ENCODE peak calls at places on chromosomes 4 and X, in nine cellular contexts. L is HFF-Myc, K is coronary artery, G is PC-3, A is sigmoid colon, X is Calu3, V is tibial artery, R is omental fat pad, P is ascending aorta. S is an unnamed sample.

GRCh38 chrX:551306-551705 is 79.3 kb upstream of the SHOX start:
- DNase-seq in L (no peak), K (no peak), G (no peak), A (no peak), X (no peak), V (no peak), R (no peak), P (no peak), S (no peak)

GRCh38 chr4:73917081-73917501 is 47.9 kb downstream of the CXCL1 start:
- DNase-seq in L (peak), K (no peak), G (peak), A (no peak), X (no peak), V (no peak), R (no peak), P (no peak), S (no peak)

GRCh38 chr4:4631150-4631549 is 89.3 kb upstream of the STX18 start:
- DNase-seq in L (no peak), K (no peak), G (no peak), A (no peak), X (no peak), V (no peak), R (no peak), P (no peak), S (no peak)

GRCh38 chr4:183659919-183660318 is 826 bp downstream of the TRAPPC11 start:
- DNase-seq in L (no peak), K (no peak), G (peak), A (no peak), X (no peak), V (no peak), R (no peak), P (no peak), S (no peak)

GRCh38 chr4:108702960-108703359 is 52.6 kb downstream of the OSTC start:
- DNase-seq in L (no peak), K (no peak), G (no peak), A (no peak), X (no peak), V (no peak), R (no peak), P (no peak), S (no peak)

GRCh38 chrX:84320606-84321005 is 132.6 kb upstream of the RPS6KA6 start:
- DNase-seq in L (no peak), K (no peak), G (no peak), A (no peak), X (no peak), V (no peak), R (no peak), P (no peak), S (no peak)

GRCh38 chr4:137703225-137703624 is 170.9 kb upstream of the PCDH18 start:
- DNase-seq in L (no peak), K (no peak), G (no peak), A (no peak), X (no peak), V (no peak), R (no peak), P (no peak), S (no peak)

GRCh38 chrX:119121341-119121740 is 6.3 kb downstream of the KIAA1210 start:
- DNase-seq in L (no peak), K (no peak), G (no peak), A (no peak), X (no peak), V (no peak), R (no peak), P (no peak), S (no peak)

GRCh38 chr4:101762544-101762943 is 28.0 kb upstream of the BANK1 start:
- DNase-seq in L (no peak), K (no peak), G (no peak), A (no peak), X (no peak), V (no peak), R (no peak), P (no peak), S (no peak)

GRCh38 chr4:80007745-80008149 is 65.3 kb downstream of the ANTXR2 start:
- DNase-seq in L (no peak), K (no peak), G (peak), A (no peak), X (no peak), V (no peak), R (no peak), P (no peak), S (no peak)

GRCh38 chr4:47065099-47065498 is 33.7 kb downstream of the GABRB1 start:
- DNase-seq in L (no peak), K (no peak), G (no peak), A (no peak), X (no peak), V (no peak), R (no peak), P (no peak), S (no peak)

GRCh38 chr4:3251691-3252479 is 2.9 kb downstream of the MSANTD1 start:
- DNase-seq in L (no peak), K (no peak), G (no peak), A (peak), X (no peak), V (peak), R (no peak), P (peak), S (no peak)

GRCh38 chr4:900721-901120 is 31.4 kb downstream of the GAK start:
- DNase-seq in L (no peak), K (no peak), G (no peak), A (no peak), X (no peak), V (no peak), R (no peak), P (no peak), S (no peak)

GRCh38 chrX:29627833-29628232 is 587.5 kb upstream of the MAGEB2 start:
- DNase-seq in L (no peak), K (no peak), G (peak), A (no peak), X (no peak), V (no peak), R (no peak), P (no peak), S (no peak)

GRCh38 chr4:7341486-7342222 is 93.1 kb downstream of the PSAPL1 start:
- DNase-seq in L (no peak), K (no peak), G (no peak), A (no peak), X (no peak), V (no peak), R (no peak), P (no peak), S (no peak)

GRCh38 chrX:44223150-44223549 is 120.3 kb downstream of the EFHC2 start:
- DNase-seq in L (peak), K (no peak), G (peak), A (no peak), X (peak), V (no peak), R (no peak), P (no peak), S (no peak)

GRCh38 chr4:75786526-75786925 is 62.1 kb downstream of the USO1 start:
- DNase-seq in L (no peak), K (no peak), G (no peak), A (no peak), X (no peak), V (no peak), R (no peak), P (no peak), S (no peak)

GRCh38 chr4:88860594-88860993 is 163.0 kb upstream of the NAP1L5 start:
- DNase-seq in L (no peak), K (no peak), G (no peak), A (no peak), X (no peak), V (no peak), R (no peak), P (no peak), S (no peak)

GRCh38 chr4:602559-602942 is 22.8 kb upstream of the PDE6B start:
- DNase-seq in L (no peak), K (no peak), G (peak), A (no peak), X (peak), V (no peak), R (no peak), P (no peak), S (peak)

GRCh38 chr4:172830295-172830764 is 338.3 kb upstream of the GALNT7 start:
- DNase-seq in L (no peak), K (no peak), G (peak), A (no peak), X (no peak), V (no peak), R (no peak), P (no peak), S (no peak)

GRCh38 chr4:40722576-40723161 is 27.1 kb upstream of the NSUN7 start:
- DNase-seq in L (no peak), K (no peak), G (no peak), A (no peak), X (peak), V (no peak), R (no peak), P (no peak), S (no peak)

GRCh38 chr4:18388029-18388428 is 366.5 kb upstream of the LCORL start:
- DNase-seq in L (no peak), K (no peak), G (no peak), A (no peak), X (no peak), V (no peak), R (no peak), P (no peak), S (no peak)

GRCh38 chr4:124433500-124433899 is 279.0 kb downstream of the ANKRD50 start:
- DNase-seq in L (no peak), K (no peak), G (no peak), A (no peak), X (no peak), V (peak), R (no peak), P (no peak), S (no peak)

GRCh38 chrX:12370444-12371089 is 232.3 kb downstream of the FRMPD4 start:
- DNase-seq in L (peak), K (no peak), G (no peak), A (no peak), X (no peak), V (no peak), R (no peak), P (no peak), S (no peak)

GRCh38 chrX:24672701-24673190 is 21.0 kb upstream of the POLA1 start:
- DNase-seq in L (no peak), K (no peak), G (no peak), A (no peak), X (peak), V (no peak), R (no peak), P (no peak), S (no peak)

GRCh38 chr4:57061395-57061794 is 48.8 kb downstream of the IGFBP7 start:
- DNase-seq in L (no peak), K (no peak), G (no peak), A (no peak), X (no peak), V (no peak), R (no peak), P (no peak), S (no peak)

GRCh38 chr4:40871695-40872250 is 122.0 kb downstream of the NSUN7 start:
- DNase-seq in L (no peak), K (no peak), G (no peak), A (no peak), X (no peak), V (no peak), R (no peak), P (peak), S (no peak)

GRCh38 chr4:53196195-53196641 is 169.6 kb downstream of the SCFD2 start:
- DNase-seq in L (peak), K (no peak), G (no peak), A (no peak), X (no peak), V (no peak), R (no peak), P (no peak), S (no peak)

GRCh38 chr4:13980317-13980716 is 352.8 kb upstream of the BOD1L1 start:
- DNase-seq in L (peak), K (no peak), G (peak), A (no peak), X (no peak), V (no peak), R (no peak), P (no peak), S (no peak)

GRCh38 chr4:1008840-1009646 is 2.4 kb upstream of the FGFRL1 start:
- DNase-seq in L (no peak), K (no peak), G (no peak), A (peak), X (no peak), V (peak), R (no peak), P (no peak), S (no peak)

GRCh38 chr4:18636001-18636680 is 614.6 kb upstream of the LCORL start:
- DNase-seq in L (no peak), K (no peak), G (no peak), A (no peak), X (no peak), V (no peak), R (no peak), P (no peak), S (no peak)

GRCh38 chr4:112817933-112818921 is 181.3 kb downstream of the LARP7 start:
- DNase-seq in L (peak), K (peak), G (peak), A (peak), X (peak), V (peak), R (peak), P (peak), S (no peak)

GRCh38 chr4:66633472-66633871 is 911.8 kb downstream of the CENPC start:
- DNase-seq in L (no peak), K (no peak), G (peak), A (no peak), X (no peak), V (no peak), R (no peak), P (no peak), S (no peak)

GRCh38 chr4:2932951-2933565 is 30.1 kb downstream of the NOP14 start:
- DNase-seq in L (no peak), K (peak), G (no peak), A (peak), X (no peak), V (peak), R (no peak), P (no peak), S (no peak)

GRCh38 chr4:629916-630641 is 4.7 kb downstream of the PDE6B start:
- DNase-seq in L (no peak), K (no peak), G (no peak), A (peak), X (no peak), V (peak), R (no peak), P (no peak), S (no peak)

GRCh38 chr4:16118090-16118489 is 34.3 kb upstream of the PROM1 start:
- DNase-seq in L (no peak), K (no peak), G (no peak), A (no peak), X (no peak), V (no peak), R (no peak), P (no peak), S (no peak)

GRCh38 chrX:4708970-4709760 is 995.7 kb upstream of the PRKX start:
- DNase-seq in L (no peak), K (no peak), G (peak), A (no peak), X (peak), V (no peak), R (no peak), P (no peak), S (no peak)

GRCh38 chr4:149719357-149719756 is 96.3 kb downstream of the IQCM start:
- DNase-seq in L (no peak), K (no peak), G (no peak), A (no peak), X (no peak), V (no peak), R (no peak), P (no peak), S (no peak)

GRCh38 chr4:149718500-149718899 is 97.1 kb downstream of the IQCM start:
- DNase-seq in L (no peak), K (no peak), G (no peak), A (no peak), X (no peak), V (peak), R (no peak), P (no peak), S (no peak)

GRCh38 chr4:149716728-149717127 is 98.9 kb downstream of the IQCM start:
- DNase-seq in L (no peak), K (no peak), G (no peak), A (no peak), X (no peak), V (no peak), R (no peak), P (no peak), S (no peak)

GRCh38 chr4:149723065-149723464 is 92.6 kb downstream of the IQCM start:
- DNase-seq in L (no peak), K (no peak), G (no peak), A (no peak), X (no peak), V (no peak), R (no peak), P (no peak), S (no peak)

GRCh38 chr4:149719806-149720205 is 95.8 kb downstream of the IQCM start:
- DNase-seq in L (no peak), K (no peak), G (no peak), A (no peak), X (no peak), V (no peak), R (no peak), P (no peak), S (no peak)
- TF ChIP-seq CTCF in L (no peak), K (no peak), G (no peak), A (no peak), X (no peak), V (no peak), R (no peak), P (no peak), S (no peak)

DNA sequence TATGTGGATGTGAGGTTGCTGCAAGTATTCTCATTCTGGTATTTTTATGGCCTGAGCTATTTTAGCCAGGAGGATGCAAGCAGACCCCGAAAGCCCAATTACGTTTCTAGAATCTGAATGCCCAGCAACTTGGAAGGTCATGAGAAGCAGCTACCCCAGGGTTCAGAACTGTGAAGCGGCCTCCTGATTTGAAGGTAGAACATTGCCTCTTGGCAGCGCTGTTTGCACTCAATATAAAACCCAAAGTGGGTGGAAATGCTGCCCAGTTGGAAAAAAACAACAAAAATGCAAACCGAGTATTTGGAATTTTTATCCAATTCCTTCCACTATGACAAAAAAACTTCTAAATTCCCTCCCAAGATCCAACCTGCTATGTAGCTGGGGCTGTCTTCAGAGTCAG is 103.4 kb upstream of the RBPJ start:
- DNase-seq in L (no peak), K (no peak), G (no peak), A (no peak), X (no peak), V (no peak), R (no peak), P (no peak), S (no peak)
- TF ChIP-seq CTCF in L (no peak), K (no peak), G (no peak), A (no peak), X (no peak), V (no peak), R (no peak), P (no peak), S (no peak)

GRCh38 chr4:161704040-161704439 is 459.8 kb downstream of the FSTL5 start:
- DNase-seq in L (no peak), K (no peak), G (no peak), A (no peak), X (no peak), V (no peak), R (no peak), P (no peak), S (no peak)
- TF ChIP-seq CTCF in L (no peak), K (no peak), G (no peak), A (no peak), X (no peak), V (no peak), R (no peak), P (no peak), S (no peak)

GRCh38 chrX:66731398-66731797 is 92.5 kb upstream of the EDA2R start:
- DNase-seq in L (peak), K (no peak), G (peak), A (no peak), X (no peak), V (no peak), R (no peak), P (no peak), S (no peak)
- TF ChIP-seq CTCF in L (no peak), K (no peak), G (peak), A (no peak), X (no peak), V (peak), R (no peak), P (peak), S (peak)

GRCh38 chrX:109782994-109783711 is 50.1 kb upstream of the ACSL4 start:
- DNase-seq in L (no peak), K (no peak), G (no peak), A (no peak), X (no peak), V (no peak), R (no peak), P (no peak), S (no peak)
- TF ChIP-seq CTCF in L (no peak), K (no peak), G (no peak), A (no peak), X (no peak), V (no peak), R (no peak), P (no peak), S (no peak)

DNA sequence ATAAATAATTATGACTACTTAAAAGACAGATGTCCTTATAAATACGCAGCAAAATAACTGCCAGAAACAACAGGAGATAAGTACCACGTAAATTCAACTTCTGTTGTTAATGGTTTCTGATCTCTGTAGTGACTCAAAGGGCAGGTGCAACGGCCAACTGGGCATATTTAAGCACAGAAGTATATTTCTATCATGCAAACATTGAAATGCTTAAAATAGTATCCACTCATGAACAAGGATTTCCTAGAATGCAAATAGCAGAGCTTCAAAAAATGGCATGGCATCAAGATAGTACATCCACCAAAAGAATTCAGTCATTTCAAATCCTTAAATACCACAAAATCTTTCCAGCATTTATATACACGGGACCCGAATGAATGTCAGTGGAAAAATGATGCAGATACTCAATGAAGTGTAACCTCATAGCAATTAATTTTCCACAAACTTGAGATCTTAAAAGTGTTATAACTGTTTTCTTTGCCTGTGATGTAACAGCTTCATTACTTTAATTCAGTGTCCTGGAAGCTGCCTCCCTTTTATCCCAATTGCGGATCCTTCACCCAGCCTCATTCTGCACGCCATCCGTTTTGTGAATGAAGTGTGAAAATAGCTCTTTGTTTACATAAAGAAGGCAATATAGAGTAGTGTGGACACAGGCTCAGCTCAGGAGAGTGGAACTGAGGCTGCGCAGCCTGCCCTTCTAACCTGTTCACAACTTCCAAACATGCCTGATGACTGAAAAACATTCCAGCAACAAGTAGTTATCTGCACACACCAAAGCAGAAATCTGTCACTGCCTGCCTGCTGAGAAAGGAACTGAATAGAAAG is 10.1 kb downstream of the PDGFC start:
- DNase-seq in L (no peak), K (no peak), G (no peak), A (no peak), X (no peak), V (no peak), R (no peak), P (no peak), S (no peak)
- TF ChIP-seq CTCF in L (no peak), K (no peak), G (no peak), A (no peak), X (no peak), V (no peak), R (no peak), P (no peak), S (no peak)